ENCODE peak calls at places on chromosome 7, in four cellular contexts. H is astrocyte of the spinal cord; I is naive thymus-derived CD4-positive, alpha-beta T cell; M is Caco-2. E is an unnamed sample.

GRCh38 chr7:33186187-33186586 is 56.8 kb downstream of the BBS9 start:
- DNase-seq in H (peak; percentile 52), I (no peak), M (no peak), E (no peak)

GRCh38 chr7:19747740-19748339 is 25.6 kb downstream of the TMEM196 start:
- DNase-seq in H (peak; percentile 59), I (no peak), M (peak; percentile 42), E (no peak)

GRCh38 chr7:85191383-85191782 is 4.5 kb upstream of the SEMA3D start:
- DNase-seq in H (peak; percentile 24), I (no peak), M (no peak), E (no peak)

GRCh38 chr7:104814126-104814525 is 199.9 kb upstream of the KMT2E start:
- DNase-seq in H (no peak), I (no peak), M (no peak), E (no peak)

GRCh38 chr7:130272456-130273080 is 5.9 kb downstream of the CPA2 start:
- DNase-seq in H (no peak), I (no peak), M (no peak), E (peak; percentile 14)

GRCh38 chr7:136741941-136742340 is 126.5 kb upstream of the CHRM2 start:
- DNase-seq in H (peak; percentile 2), I (no peak), M (no peak), E (no peak)

GRCh38 chr7:7237978-7238267 is 55.6 kb downstream of the C1GALT1 start:
- DNase-seq in H (no peak), I (no peak), M (no peak), E (no peak)

GRCh38 chr7:120064565-120064964 is 208.4 kb upstream of the KCND2 start:
- DNase-seq in H (peak; percentile 13), I (no peak), M (no peak), E (no peak)

GRCh38 chr7:978416-979091 is 3.2 kb upstream of the COX19 start:
- DNase-seq in H (no peak), I (no peak), M (no peak), E (no peak)

GRCh38 chr7:100626530-100627237 is 14.3 kb downstream of the MOSPD3 start:
- DNase-seq in H (peak; percentile 73), I (peak; percentile 56), M (peak; percentile 55), E (peak; percentile 93)

GRCh38 chr7:130430841-130431713 is 9.7 kb downstream of the CEP41 start:
- DNase-seq in H (peak; percentile 84), I (no peak), M (no peak), E (no peak)

GRCh38 chr7:40469481-40469880 is 334.7 kb downstream of the SUGCT start:
- DNase-seq in H (peak; percentile 69), I (no peak), M (no peak), E (no peak)

GRCh38 chr7:40298421-40298820 is 163.6 kb downstream of the SUGCT start:
- DNase-seq in H (peak; percentile 91), I (no peak), M (no peak), E (no peak)

GRCh38 chr7:100044719-100045118 is 4.9 kb upstream of the ZSCAN21 start:
- DNase-seq in H (no peak), I (no peak), M (peak; percentile 29), E (peak; percentile 24)

GRCh38 chr7:44791278-44792219 is 4.9 kb upstream of the PPIA start:
- DNase-seq in H (peak; percentile 57), I (no peak), M (no peak), E (no peak)

GRCh38 chr7:22361795-22362194 is 4.8 kb upstream of the RAPGEF5 start:
- DNase-seq in H (no peak), I (no peak), M (no peak), E (no peak)

GRCh38 chr7:157684157-157684595 is 347.4 kb downstream of the DNAJB6 start:
- DNase-seq in H (no peak), I (no peak), M (no peak), E (peak; percentile 65)

GRCh38 chr7:18357691-18358090 is 137.9 kb upstream of the HDAC9 start:
- DNase-seq in H (no peak), I (no peak), M (no peak), E (peak; percentile 71)

GRCh38 chr7:121410829-121411596 is 14.9 kb upstream of the FAM3C start:
- DNase-seq in H (no peak), I (no peak), M (no peak), E (no peak)

GRCh38 chr7:33191326-33191725 is 62.0 kb downstream of the BBS9 start:
- DNase-seq in H (no peak), I (no peak), M (peak; percentile 4), E (no peak)

GRCh38 chr7:517848-518629 is 1.6 kb downstream of the PDGFA start:
- DNase-seq in H (peak; percentile 67), I (no peak), M (peak; percentile 58), E (no peak)

GRCh38 chr7:95608344-95609173 is 12.2 kb upstream of the PDK4 start:
- DNase-seq in H (peak; percentile 93), I (no peak), M (peak; percentile 90), E (peak; percentile 74)

GRCh38 chr7:105656922-105657521 is 75.7 kb upstream of the EFCAB10 start:
- DNase-seq in H (no peak), I (peak; percentile 42), M (peak; percentile 50), E (peak; percentile 60)

GRCh38 chr7:84083846-84084245 is 110.7 kb downstream of the SEMA3A start:
- DNase-seq in H (no peak), I (no peak), M (no peak), E (no peak)

GRCh38 chr7:36366005-36366583 is 23.6 kb upstream of the ANLN start:
- DNase-seq in H (no peak), I (no peak), M (no peak), E (no peak)

GRCh38 chr7:157488326-157488725 is 151.5 kb downstream of the DNAJB6 start:
- DNase-seq in H (no peak), I (no peak), M (no peak), E (no peak)

GRCh38 chr7:130303551-130303950 is 10.6 kb downstream of the CPA4 start:
- DNase-seq in H (no peak), I (no peak), M (no peak), E (no peak)

GRCh38 chr7:54112568-54112967 is 429.6 kb upstream of the VSTM2A start:
- DNase-seq in H (no peak), I (no peak), M (no peak), E (no peak)

GRCh38 chr7:45897042-45897690 is 8.9 kb downstream of the IGFBP1 start:
- DNase-seq in H (peak; percentile 86), I (no peak), M (no peak), E (no peak)

GRCh38 chr7:604038-604883 is 84.6 kb upstream of the PDGFA start:
- DNase-seq in H (peak; percentile 92), I (peak; percentile 74), M (no peak), E (no peak)

DNA sequence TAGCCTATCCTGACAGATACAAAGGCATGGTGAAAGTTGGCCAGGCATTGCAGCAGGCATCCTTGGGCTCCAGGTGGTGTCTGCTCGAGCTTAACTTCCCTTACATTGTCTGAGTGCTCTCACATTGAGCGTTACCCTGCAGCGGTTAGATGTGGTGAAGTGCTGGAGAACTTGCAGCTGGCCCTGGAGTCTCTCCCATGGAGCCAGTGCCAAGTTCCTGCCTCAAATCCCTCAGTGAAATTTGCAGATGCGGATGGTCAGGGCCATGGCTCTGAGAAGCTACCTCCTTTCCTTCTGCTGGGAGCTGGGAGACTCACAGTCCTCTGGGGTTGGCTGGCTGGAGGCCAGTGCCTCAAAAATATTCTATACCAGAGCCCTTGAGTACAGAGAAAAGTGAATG is 3.3 kb upstream of the ZNF746 start:
- DNase-seq in H (no peak), I (no peak), M (no peak), E (no peak)
- H3K4me3 ChIP-seq in H (no peak overlapping the region), I (no peak overlapping the region), M (no peak overlapping the region), E (no peak overlapping the region)

DNA sequence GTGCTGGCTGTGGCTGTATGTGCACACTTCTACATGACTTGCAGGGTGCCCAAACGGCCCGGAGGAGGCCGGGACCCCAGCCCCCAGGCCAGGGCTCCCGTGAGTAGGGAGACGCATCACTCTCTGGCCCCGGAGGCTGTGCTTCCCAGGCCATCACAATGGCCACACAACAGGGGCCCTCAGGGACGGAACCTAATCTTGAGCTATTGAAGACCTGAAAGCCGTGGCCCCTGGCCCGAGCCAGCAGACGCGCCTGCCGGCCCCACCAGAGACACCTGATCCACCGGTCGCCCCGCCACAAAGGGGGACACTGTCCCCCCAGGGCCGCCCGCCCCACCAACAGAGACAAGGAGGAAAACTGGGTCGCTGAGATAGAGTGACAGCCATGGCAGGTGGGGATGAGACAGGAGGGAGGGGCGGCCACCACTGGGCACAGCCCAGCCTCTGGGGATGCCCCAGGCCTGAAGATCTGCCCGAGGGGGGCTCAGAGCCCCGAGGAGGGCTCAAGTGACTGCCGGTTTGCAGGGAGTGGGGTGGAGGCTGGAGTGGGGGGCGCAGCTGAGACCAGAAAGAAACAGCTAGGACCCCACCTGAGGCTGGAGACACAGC is 10.2 kb upstream of the LFNG start:
- DNase-seq in H (no peak), I (no peak), M (no peak), E (no peak)
- H3K4me3 ChIP-seq in H (no peak overlapping the region), I (peak overlapping the region; percentile 61), M (no peak overlapping the region), E (no peak overlapping the region)

DNA sequence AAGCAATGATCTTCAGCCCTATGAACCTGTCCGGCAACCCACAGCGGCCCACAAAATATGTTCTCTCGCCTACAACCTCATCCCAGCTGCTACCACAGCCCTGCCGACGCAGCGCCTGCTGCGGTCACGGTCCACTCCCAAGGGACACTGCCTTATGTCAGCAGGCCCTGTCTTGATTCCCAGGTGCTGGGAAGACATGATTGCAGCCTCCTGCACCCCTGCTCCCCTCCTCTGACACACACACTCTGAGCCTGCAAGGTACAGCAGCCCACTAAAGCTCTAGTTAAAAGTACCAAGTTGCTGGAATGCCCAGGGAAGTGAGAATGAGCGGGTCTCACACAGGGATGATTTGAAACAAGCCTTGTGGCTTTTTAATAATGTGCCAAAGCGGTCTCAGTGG is 715.3 kb upstream of the GALNT17 start:
- DNase-seq in H (no peak), I (no peak), M (no peak), E (no peak)
- H3K4me3 ChIP-seq in H (no peak overlapping the region), I (no peak overlapping the region), M (no peak overlapping the region), E (no peak overlapping the region)

GRCh38 chr7:79855172-79855571 is 279.5 kb upstream of the GNAI1 start:
- DNase-seq in H (no peak), I (no peak), M (no peak), E (no peak)
- H3K4me3 ChIP-seq in H (no peak overlapping the region), I (no peak overlapping the region), M (no peak overlapping the region), E (no peak overlapping the region)

GRCh38 chr7:50346548-50347497 is 42.3 kb downstream of the IKZF1 start:
- DNase-seq in H (no peak), I (no peak), M (no peak), E (no peak)
- H3K4me3 ChIP-seq in H (no peak overlapping the region), I (peak overlapping the region; percentile 37), M (no peak overlapping the region), E (no peak overlapping the region)

DNA sequence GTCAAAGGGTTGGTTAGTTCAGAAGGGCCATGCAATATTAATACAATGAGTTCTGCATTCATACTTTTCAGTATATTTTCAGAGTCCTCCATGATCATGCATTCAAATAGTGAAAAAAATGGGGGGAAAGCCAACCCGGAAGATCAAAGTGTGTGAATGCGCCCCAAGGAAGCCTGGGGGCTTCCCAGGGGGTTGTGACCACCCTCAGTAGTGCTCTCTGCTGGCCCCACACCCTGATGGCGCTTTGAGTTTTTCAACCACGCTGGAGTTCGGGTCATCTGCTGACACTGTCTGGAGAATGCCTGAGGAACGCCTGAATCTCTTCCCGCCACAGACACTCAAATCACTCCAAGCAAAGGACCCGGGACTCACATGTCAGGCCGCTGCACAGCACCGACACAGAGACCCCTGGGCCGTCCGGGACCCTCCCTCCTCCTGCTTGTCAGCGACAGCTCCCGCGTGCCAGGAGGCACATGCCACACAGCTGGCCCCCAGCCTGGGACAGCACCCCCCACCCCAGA is 1.0 kb downstream of the TNS3 start:
- DNase-seq in H (no peak), I (no peak), M (peak; percentile 52), E (peak; percentile 72)
- H3K4me3 ChIP-seq in H (peak overlapping the region; percentile 80), I (no peak overlapping the region), M (peak overlapping the region; percentile 88), E (peak overlapping the region; percentile 92)

E was measured in HAP-1.